ENCODE peak calls at places on chromosomes 13 and 19, in five cellular contexts. U is AG10803, V is fibroblast of lung, A is uterus, P is mucosa of descending colon. Z is an unnamed sample.

GRCh38 chr13:22298530-22298929 is 627.7 kb downstream of the FGF9 start:
- DNase-seq in U (no peak), V (no peak), A (no peak), P (no peak), Z (no peak)

GRCh38 chr19:46724468-46724867 is 7.6 kb upstream of the PRKD2 start:
- DNase-seq in U (no peak), V (no peak), A (no peak), P (no peak), Z (no peak)

GRCh38 chr19:38899447-38900219 is at the start of the genes NFKBIB and SIRT2:
- DNase-seq in U (peak; percentile 99), V (peak; percentile 99), A (peak; percentile 100), P (peak; percentile 99), Z (peak; percentile 100)

GRCh38 chr19:16608290-16608704 is 19.7 kb downstream of the MED26 start:
- DNase-seq in U (peak; percentile 94), V (peak; percentile 91), A (peak; percentile 93), P (no peak), Z (peak; percentile 90)

GRCh38 chr13:110689041-110689440 is 16.9 kb downstream of the CARS2 start:
- DNase-seq in U (no peak), V (no peak), A (no peak), P (no peak), Z (no peak)

GRCh38 chr13:23979361-23980159 is 82.3 kb upstream of the C1QTNF9B start:
- DNase-seq in U (peak; percentile 85), V (peak; percentile 85), A (peak; percentile 79), P (peak; percentile 69), Z (peak; percentile 96)

GRCh38 chr19:55492362-55492944 is 4.2 kb downstream of the SSC5D start:
- DNase-seq in U (no peak), V (no peak), A (peak; percentile 54), P (no peak), Z (no peak)

GRCh38 chr13:38872693-38873092 is 117.9 kb downstream of the STOML3 start:
- DNase-seq in U (peak; percentile 21), V (peak; percentile 46), A (peak; percentile 16), P (no peak), Z (peak; percentile 51)

GRCh38 chr19:30288957-30289735 is 83.0 kb upstream of the ZNF536 start:
- DNase-seq in U (peak; percentile 29), V (no peak), A (no peak), P (no peak), Z (no peak)

DNA sequence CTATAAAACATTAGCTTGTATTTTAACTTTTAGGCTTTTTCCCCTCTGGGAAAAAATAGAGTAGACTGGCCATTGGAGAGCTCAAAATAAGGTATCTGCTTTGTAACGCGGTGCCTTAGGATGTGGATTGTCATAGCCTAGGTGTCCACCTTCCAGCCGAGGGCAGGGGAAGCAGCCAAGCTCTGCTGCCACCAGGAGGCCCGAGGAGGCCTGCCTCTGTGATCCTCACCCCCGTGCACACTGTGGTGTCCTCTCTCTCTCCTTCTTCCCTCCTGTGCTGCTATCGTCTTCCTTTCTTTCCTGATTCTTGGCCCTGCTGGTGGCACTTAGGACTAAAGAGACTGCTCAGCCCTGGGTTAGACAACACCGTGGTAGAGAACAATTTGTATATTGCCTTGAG is 11.3 kb downstream of the HNRNPM start:
- DNase-seq in U (no peak), V (no peak), A (no peak), P (no peak), Z (no peak)
- TF ChIP-seq CTCF in U (peak; percentile 7), V (peak; percentile 20), A (no peak), P (no peak), Z (peak; percentile 45)

GRCh38 chr19:7252364-7252763 is 41.9 kb downstream of the INSR start:
- DNase-seq in U (no peak), V (no peak), A (no peak), P (no peak), Z (no peak)
- H3K4me3 ChIP-seq in U (no peak overlapping the region), V (no peak overlapping the region), A (no peak overlapping the region), P (no peak overlapping the region), Z (no peak overlapping the region)

GRCh38 chr19:4495471-4495870 is 22.8 kb downstream of the PLIN4 start:
- DNase-seq in U (no peak), V (no peak), A (no peak), P (peak; percentile 49), Z (no peak)
- TF ChIP-seq CTCF in U (no peak), V (no peak), A (no peak), P (no peak), Z (peak; percentile 20)

DNA sequence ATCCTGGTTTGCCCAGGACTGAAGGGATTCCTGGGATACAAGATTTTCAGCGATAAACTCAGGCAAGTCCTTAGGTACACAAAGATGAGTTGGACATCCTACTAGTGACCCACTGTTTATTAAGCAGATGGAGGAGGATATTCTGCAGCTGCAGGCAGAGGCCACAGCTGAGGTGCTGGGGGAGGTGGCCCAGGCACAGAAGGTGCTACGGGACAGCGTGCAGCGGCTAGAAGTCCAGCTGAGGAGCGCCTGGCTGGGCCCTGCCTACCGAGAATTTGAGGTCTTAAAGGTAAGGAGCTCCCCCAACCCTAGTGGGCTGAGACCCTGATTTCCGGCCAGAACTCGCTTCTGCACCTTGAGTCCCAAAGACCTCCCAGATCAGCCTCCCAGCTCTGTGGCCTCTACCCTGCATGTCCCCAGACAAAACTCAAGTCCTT is 607 bp downstream of the ANGPTL8 start:
- DNase-seq in U (no peak), V (no peak), A (no peak), P (no peak), Z (no peak)
- H3K4me3 ChIP-seq in U (no peak overlapping the region), V (no peak overlapping the region), A (no peak overlapping the region), P (no peak overlapping the region), Z (no peak overlapping the region)

GRCh38 chr13:21232599-21232998 is 56.1 kb downstream of the MRPL57 start:
- DNase-seq in U (no peak), V (no peak), A (no peak), P (no peak), Z (no peak)
- TF ChIP-seq CTCF in U (no peak), V (no peak), A (no peak), P (no peak), Z (no peak)

GRCh38 chr13:106683179-106683578 is 115.2 kb upstream of the ARGLU1 start:
- DNase-seq in U (no peak), V (no peak), A (no peak), P (no peak), Z (no peak)

GRCh38 chr13:106683918-106684317 is 116.0 kb upstream of the ARGLU1 start:
- DNase-seq in U (no peak), V (no peak), A (no peak), P (no peak), Z (no peak)

GRCh38 chr13:106685142-106685541 is 117.2 kb upstream of the ARGLU1 start:
- DNase-seq in U (no peak), V (no peak), A (no peak), P (no peak), Z (no peak)

GRCh38 chr13:106678646-106679045 is 110.7 kb upstream of the ARGLU1 start:
- DNase-seq in U (no peak), V (no peak), A (no peak), P (no peak), Z (no peak)

DNA sequence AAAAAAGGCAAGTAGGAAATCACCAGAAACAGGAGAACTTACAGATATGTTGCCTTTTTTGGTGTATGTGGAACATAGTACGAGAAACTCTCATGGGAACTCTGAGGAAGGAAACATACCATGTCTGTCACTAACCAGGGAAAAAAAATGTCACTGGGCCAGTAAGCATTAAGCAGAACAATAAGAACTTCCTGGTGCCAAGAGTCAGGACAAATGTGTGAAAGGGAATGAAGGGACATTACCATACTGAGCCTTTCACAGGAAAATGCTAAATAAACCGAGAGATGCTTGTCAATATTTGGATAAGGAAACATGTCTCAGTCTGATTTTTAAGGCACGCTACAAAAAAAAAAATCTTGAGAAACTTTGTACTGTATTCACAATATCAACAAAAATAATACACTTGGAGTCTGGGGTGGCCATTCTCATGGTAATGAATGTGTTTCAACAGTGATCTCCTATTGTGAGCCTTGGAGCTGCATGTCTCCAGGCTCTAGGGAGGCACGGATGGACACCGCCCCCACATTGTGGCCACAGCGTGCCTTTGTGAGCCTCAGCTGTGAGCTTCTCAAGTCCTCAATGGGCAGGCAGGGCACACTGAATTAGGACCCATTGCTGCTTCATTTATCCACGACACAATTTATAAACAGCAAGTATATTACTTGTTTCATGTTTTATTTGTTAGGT is 113.0 kb upstream of the ARGLU1 start:
- DNase-seq in U (no peak), V (no peak), A (no peak), P (no peak), Z (no peak)
- H3K4me3 ChIP-seq in U (no peak overlapping the region), V (no peak overlapping the region), A (no peak overlapping the region), P (no peak overlapping the region), Z (no peak overlapping the region)

GRCh38 chr13:76019421-76020044 is 383.4 kb downstream of the LMO7 start:
- DNase-seq in U (no peak), V (no peak), A (no peak), P (peak; percentile 20), Z (no peak)
- TF ChIP-seq CTCF in U (no peak), V (no peak), A (no peak), P (no peak), Z (peak; percentile 60)

DNA sequence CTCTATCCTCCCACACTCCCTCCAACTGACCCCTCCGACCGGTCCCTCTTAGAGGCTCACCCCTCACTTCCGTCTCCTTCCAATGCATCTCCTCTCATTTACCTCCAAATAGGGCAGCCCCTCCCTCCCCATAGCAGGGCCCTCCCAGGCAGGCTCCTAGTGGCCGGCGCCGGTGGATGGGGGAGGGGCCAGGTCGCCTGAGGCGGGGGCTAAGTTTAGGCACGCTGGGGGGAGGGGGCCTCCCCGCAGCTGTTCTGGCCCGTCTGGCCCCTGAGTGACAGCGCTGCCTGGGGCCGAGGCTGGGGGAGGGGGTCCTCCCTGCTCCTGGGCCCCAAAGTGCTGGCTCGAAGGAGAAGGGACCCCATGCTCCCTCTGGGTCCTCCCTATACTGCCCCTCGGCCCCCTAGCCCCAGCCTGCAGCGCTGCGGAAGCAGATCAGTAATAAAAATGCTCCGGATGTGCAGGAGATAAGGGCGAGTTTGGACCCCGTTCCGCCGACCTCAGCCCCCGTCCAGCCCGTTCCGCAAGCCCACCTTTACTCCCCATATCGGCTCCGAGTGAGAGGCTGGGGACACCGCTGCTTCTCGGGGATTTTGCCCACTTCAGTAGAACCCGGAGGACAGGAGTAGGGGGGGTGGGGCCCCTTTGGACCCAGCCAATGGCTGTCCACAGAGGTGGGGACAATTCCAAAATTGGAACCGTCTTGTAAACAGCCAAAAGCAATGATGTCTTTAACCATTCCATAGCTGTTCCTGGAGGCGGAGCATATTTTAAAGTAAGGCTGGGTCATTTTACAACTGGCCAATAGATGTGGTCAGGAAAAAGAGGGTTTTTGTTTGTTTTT is 4.0 kb downstream of the RTN2 start:
- DNase-seq in U (peak; percentile 70), V (peak; percentile 91), A (no peak), P (peak; percentile 56), Z (peak; percentile 82)
- H3K4me3 ChIP-seq in U (peak overlapping the region; percentile 72), V (peak overlapping the region; percentile 76), A (peak overlapping the region; percentile 40), P (no peak overlapping the region), Z (peak overlapping the region; percentile 73)

DNA sequence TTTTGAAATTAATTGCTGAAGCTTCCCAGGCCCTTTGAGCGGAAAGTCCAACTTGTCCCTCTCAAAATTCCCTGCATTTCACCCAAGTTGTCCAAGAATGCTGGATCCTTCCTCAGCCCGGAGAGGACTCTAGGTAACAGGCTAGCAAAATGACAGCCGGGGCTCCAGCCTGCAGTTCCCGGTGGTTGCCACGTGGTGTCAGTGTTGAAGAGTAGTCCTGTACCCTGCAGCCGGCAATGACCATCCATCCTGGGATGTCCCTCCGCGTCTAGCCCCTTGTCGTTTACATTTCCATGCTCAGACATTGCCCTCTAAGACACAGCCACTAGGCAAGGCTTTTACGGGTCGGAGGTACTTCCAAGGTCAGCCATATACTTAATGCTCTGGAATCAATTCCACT is 31.4 kb upstream of the MTIF3 start:
- DNase-seq in U (no peak), V (peak; percentile 27), A (peak; percentile 15), P (peak; percentile 71), Z (peak; percentile 63)
- TF ChIP-seq CTCF in U (peak; percentile 57), V (peak; percentile 86), A (peak; percentile 24), P (peak; percentile 42), Z (peak; percentile 87)